ENCODE peak calls at places on chromosomes 1 and 21, in five cellular contexts. L, I, R, J and E are unnamed samples.

GRCh38 chr1:12284486-12284885 is 54.7 kb downstream of the VPS13D start:
- DNase-seq in L (no peak), I (no peak), R (no peak), J (no peak), E (no peak)

GRCh38 chr1:16630661-16631247 is 17.4 kb upstream of the NBPF1 start:
- DNase-seq in L (no peak), I (peak), R (peak), J (no peak), E (no peak)

GRCh38 chr1:205423814-205424399 is 2.1 kb upstream of the LEMD1 start:
- DNase-seq in L (no peak), I (no peak), R (no peak), J (no peak), E (no peak)

GRCh38 chr1:87291107-87291506 is 37.6 kb upstream of the LMO4 start:
- DNase-seq in L (no peak), I (no peak), R (no peak), J (no peak), E (no peak)

GRCh38 chr1:44049839-44050238 is 18.6 kb upstream of the SLC6A9 start:
- DNase-seq in L (peak), I (no peak), R (no peak), J (no peak), E (no peak)

GRCh38 chr1:241485554-241485992 is 34.0 kb downstream of the FH start:
- DNase-seq in L (peak), I (peak), R (peak), J (peak), E (peak)

GRCh38 chr21:17819878-17820232 is 699 bp upstream of the C21orf91 start:
- DNase-seq in L (no peak), I (peak), R (peak), J (no peak), E (peak)

GRCh38 chr21:20946701-20947100 is 51.5 kb upstream of the NCAM2 start:
- DNase-seq in L (no peak), I (no peak), R (no peak), J (no peak), E (no peak)

GRCh38 chr1:48036693-48037386 is 39.7 kb upstream of the TRABD2B start:
- DNase-seq in L (no peak), I (no peak), R (no peak), J (no peak), E (no peak)

GRCh38 chr21:27674037-27674436 is 707.1 kb upstream of the ADAMTS5 start:
- DNase-seq in L (no peak), I (no peak), R (no peak), J (no peak), E (no peak)

GRCh38 chr1:38577937-38578443 is 281.6 kb downstream of the RRAGC start:
- DNase-seq in L (no peak), I (no peak), R (no peak), J (no peak), E (no peak)

GRCh38 chr1:184160942-184161698 is 109.6 kb downstream of the TSEN15 start:
- DNase-seq in L (no peak), I (no peak), R (no peak), J (peak), E (no peak)

GRCh38 chr1:98428864-98429263 is 232.7 kb upstream of the SNX7 start:
- DNase-seq in L (no peak), I (no peak), R (no peak), J (no peak), E (no peak)

GRCh38 chr1:16014509-16015482 is 3.0 kb downstream of the HSPB7 start:
- DNase-seq in L (no peak), I (no peak), R (peak), J (no peak), E (no peak)

GRCh38 chr1:18093646-18094045 is 14.0 kb upstream of the IGSF21 start:
- DNase-seq in L (no peak), I (no peak), R (no peak), J (no peak), E (no peak)

GRCh38 chr1:110464340-110464739 is 13.4 kb downstream of the PROK1 start:
- DNase-seq in L (peak), I (no peak), R (no peak), J (no peak), E (peak)

GRCh38 chr1:154760469-154760933 is 109.6 kb downstream of the KCNN3 start:
- DNase-seq in L (peak), I (peak), R (peak), J (no peak), E (peak)

GRCh38 chr1:85998105-85998504 is 158.5 kb downstream of the COL24A1 start:
- DNase-seq in L (no peak), I (no peak), R (no peak), J (no peak), E (no peak)

GRCh38 chr1:96992871-96993270 is 271.3 kb downstream of the PTBP2 start:
- DNase-seq in L (no peak), I (no peak), R (no peak), J (no peak), E (no peak)

GRCh38 chr1:200903793-200904192 is 9.1 kb downstream of the INAVA start:
- DNase-seq in L (no peak), I (no peak), R (no peak), J (no peak), E (no peak)

GRCh38 chr1:112429749-112430148 is 33.7 kb downstream of the CTTNBP2NL start:
- DNase-seq in L (no peak), I (no peak), R (no peak), J (no peak), E (no peak)

GRCh38 chr1:236281286-236282158 is at the start of gene ERO1B:
- DNase-seq in L (peak), I (peak), R (peak), J (peak), E (peak)

GRCh38 chr1:236287356-236287755 is 5.6 kb upstream of the ERO1B start:
- DNase-seq in L (no peak), I (no peak), R (no peak), J (no peak), E (no peak)

GRCh38 chr1:236282719-236283118 is 961 bp upstream of the ERO1B start:
- DNase-seq in L (no peak), I (peak), R (no peak), J (no peak), E (no peak)

GRCh38 chr1:236282159-236282716 is 480 bp upstream of the ERO1B start:
- DNase-seq in L (no peak), I (no peak), R (no peak), J (no peak), E (no peak)

DNA sequence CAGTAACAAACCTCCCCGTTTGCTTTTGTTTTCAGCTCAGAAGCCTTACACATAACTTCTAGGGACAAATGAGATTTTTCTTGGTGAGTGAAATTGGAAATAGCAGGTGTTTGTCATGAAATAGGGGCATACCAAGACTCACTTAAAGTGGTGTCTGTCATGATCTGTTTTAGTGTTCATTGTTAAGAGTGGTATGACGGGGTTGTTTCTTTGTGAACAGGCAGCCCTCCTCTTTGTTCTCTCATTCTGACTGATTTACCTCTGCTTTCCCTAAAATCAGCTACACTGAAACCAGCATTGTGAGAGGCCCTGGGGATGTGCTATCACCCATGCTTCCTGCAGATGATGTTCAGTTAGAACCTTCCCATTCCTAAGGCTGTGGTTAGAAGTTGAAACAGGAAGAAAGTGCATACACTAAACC is 2.5 kb upstream of the ERO1B start:
- DNase-seq in L (no peak), I (peak), R (no peak), J (peak), E (no peak)
- TF ChIP-seq JUNB in L (no peak), I (no peak), R (no peak), J (peak), E (no peak)

DNA sequence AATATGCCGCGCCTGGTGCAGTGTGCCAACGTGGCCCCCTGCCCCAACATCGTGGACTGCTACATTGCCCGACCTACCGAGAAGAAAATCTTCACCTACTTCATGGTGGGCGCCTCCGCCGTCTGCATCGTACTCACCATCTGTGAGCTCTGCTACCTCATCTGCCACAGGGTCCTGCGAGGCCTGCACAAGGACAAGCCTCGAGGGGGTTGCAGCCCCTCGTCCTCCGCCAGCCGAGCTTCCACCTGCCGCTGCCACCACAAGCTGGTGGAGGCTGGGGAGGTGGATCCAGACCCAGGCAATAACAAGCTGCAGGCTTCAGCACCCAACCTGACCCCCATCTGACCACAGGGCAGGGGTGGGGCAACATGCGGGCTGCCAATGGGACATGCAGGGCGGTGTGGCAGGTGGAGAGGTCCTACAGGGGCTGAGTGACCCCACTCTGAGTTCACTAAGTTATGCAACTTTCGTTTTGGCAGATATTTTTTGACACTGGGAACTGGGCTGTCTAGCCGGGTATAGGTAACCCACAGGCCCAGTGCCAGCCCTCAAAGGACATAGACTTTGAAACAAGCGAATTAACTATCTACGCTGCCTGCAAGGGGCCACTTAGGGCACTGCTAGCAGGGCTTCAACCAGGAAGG is 4.3 kb downstream of the GJB3 start:
- DNase-seq in L (no peak), I (no peak), R (no peak), J (no peak), E (no peak)
- TF ChIP-seq JUNB in L (no peak), I (no peak), R (no peak), J (no peak), E (no peak)

GRCh38 chr21:28793043-28793442 is 199.6 kb downstream of the LTN1 start:
- DNase-seq in L (peak), I (peak), R (no peak), J (no peak), E (no peak)
- TF ChIP-seq JUNB in L (no peak), I (no peak), R (no peak), J (no peak), E (no peak)

GRCh38 chr1:221511797-221512196 is 230.1 kb downstream of the DUSP10 start:
- DNase-seq in L (no peak), I (no peak), R (no peak), J (no peak), E (no peak)

GRCh38 chr1:221515496-221515895 is 226.4 kb downstream of the DUSP10 start:
- DNase-seq in L (no peak), I (no peak), R (no peak), J (no peak), E (no peak)

GRCh38 chr1:221510793-221511503 is 230.9 kb downstream of the DUSP10 start:
- DNase-seq in L (no peak), I (no peak), R (no peak), J (no peak), E (no peak)

DNA sequence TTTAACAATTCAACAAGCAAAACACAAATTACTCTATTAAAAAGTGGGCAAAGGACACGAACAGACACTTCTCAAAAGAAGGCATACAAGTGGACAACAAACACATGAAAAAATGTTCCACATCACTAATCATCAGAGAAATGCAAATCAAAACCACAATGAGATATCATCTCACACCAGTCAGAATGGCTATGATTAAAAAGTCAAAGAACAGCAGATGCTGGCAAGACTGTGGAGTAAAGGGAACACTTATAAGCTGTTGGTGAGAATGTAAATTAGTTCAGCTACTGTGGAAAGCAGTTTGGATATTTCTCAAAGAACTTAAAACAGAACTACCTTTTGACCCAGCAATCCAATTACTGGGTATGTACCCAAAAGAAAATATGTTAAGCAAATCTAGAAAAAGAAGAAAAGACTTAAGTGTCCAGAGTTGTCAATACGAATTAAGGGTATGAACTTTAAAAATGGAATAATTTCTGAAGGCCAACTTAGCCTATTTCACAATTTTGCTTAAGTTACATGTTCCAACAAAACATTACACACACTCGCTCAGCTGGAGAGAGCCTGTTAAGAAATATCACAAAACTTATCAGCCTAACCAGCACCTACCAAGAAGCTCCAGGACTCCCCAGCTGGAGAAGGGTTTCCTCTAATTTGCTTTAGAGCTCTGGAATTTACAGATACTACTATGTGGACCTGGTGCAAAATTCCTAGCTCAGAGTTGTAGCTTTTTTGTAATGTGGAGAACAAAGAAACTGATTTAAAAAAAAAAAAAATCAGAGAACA is 232.1 kb downstream of the DUSP10 start:
- DNase-seq in L (no peak), I (no peak), R (no peak), J (peak), E (no peak)
- TF ChIP-seq JUNB in L (no peak), I (no peak), R (no peak), J (no peak), E (no peak)

DNA sequence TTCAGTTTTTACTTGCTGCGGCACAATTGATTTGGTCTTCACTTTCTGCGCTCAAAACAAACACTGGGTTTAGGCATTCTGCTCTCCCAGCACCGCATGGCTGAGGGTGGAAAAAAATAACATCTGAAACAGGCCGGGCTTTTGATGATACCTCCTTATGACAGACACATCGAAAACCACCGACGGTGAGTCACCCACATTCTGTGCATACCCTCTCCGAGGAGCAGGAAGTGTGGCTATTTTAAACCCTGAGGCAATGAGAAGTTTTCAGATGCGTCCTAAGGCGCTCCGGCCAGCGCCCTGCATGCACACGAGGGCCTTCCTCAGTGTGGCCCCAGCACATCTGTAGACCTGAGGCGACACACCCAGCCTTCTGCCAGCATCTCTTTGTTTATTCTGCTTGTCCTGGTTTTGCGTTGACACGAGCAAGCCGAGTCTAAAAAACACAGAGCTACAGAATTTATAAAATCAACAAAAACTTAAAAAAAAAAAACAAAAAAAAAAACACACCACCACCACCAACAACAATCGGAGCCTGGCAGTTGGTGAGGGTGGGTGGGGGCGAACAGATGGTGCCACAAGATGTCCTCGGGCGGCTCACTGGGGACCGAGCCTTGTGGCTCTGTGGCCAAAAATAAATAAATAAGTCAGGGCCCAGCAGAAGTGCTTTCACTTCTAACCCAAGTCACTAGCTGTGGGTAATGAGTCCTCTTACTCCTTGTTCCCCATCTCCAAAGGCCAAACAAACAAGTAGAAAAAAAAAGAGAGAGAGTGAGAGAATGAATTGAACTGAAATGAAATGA is 162.6 kb upstream of the IRF2BP2 start:
- DNase-seq in L (peak), I (peak), R (peak), J (peak), E (peak)
- TF ChIP-seq JUNB in L (peak), I (no peak), R (peak), J (peak), E (peak)

DNA sequence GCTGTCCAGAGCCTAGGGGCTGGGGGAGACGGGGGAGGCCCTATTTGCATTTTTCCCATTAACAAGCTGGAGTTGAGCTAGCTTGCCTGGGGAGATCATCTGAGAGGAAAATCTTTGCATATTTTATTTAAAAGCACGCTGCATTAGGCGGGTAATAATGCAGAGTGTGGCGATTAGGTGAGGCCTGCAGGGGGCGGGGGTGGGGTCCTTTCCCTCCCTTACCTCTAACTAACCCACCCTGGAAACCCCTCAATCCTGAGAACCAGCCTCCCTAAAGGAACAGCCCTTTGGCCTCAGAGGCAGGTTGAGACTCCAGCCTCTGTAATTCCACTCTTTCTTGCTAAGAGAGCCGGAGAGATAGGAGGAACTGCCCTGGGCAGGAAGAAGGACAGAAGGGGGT is 16.1 kb downstream of the C1orf216 start:
- DNase-seq in L (no peak), I (peak), R (no peak), J (no peak), E (no peak)
- TF ChIP-seq JUNB in L (no peak), I (no peak), R (no peak), J (no peak), E (no peak)

DNA sequence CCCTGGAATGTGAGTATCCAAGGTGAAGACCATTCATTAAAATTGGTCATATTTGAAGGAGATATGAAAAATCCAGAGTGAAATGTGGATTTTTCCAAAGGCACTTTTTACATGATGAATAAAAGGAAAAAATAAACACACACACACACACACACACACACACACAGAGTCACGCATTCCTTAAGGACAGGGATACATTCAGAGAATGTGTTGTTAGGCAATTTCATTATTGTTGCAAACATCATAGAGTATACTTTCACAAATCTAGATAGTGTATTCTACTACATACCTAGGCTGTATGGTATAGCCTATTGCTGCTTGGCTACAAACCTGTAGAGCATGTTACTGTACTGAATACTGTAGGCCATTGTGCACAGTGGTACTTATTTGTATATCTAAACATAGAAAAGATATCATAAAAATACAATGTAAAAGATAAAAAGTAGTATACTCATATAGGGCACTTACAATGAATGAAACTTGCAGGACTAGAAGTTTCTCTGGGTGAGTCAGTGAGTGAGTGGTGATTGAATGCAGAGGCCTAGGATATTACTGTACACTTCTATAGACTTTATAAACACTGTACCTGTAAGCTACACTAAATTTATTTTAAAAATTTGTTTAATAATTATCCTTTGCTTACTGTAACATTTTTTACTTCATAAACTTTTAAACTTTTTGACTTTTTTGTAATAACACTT is 82.3 kb downstream of the FGGY start:
- DNase-seq in L (no peak), I (no peak), R (no peak), J (no peak), E (no peak)
- TF ChIP-seq JUNB in L (no peak), I (no peak), R (no peak), J (no peak), E (no peak)

GRCh38 chr1:25548601-25549000 is 5.2 kb downstream of the LDLRAP1 start:
- DNase-seq in L (no peak), I (no peak), R (no peak), J (no peak), E (no peak)

GRCh38 chr1:25550155-25550506 is 6.7 kb downstream of the LDLRAP1 start:
- DNase-seq in L (no peak), I (no peak), R (peak), J (no peak), E (no peak)

GRCh38 chr1:25546193-25546592 is 2.8 kb downstream of the LDLRAP1 start:
- DNase-seq in L (no peak), I (no peak), R (no peak), J (no peak), E (no peak)

GRCh38 chr1:25550683-25551310 is 7.4 kb downstream of the LDLRAP1 start:
- DNase-seq in L (no peak), I (no peak), R (no peak), J (no peak), E (peak)

GRCh38 chr1:25549273-25550154 is 6.1 kb downstream of the LDLRAP1 start:
- DNase-seq in L (no peak), I (no peak), R (peak), J (peak), E (peak)
- TF ChIP-seq JUNB in L (no peak), I (no peak), R (no peak), J (peak), E (no peak)